ENCODE peak calls at places on chromosomes 11 and 22, in five cellular contexts. One of them, this sample, is unnamed.

GRCh38 chr11:76158394-76159302 is 47.7 kb downstream of the WNT11 start:
- DNase-seq in M059J: no peak
- DNase-seq in DND-41: no peak
- DNase-seq in HuH-7: no peak
- DNase-seq in OCI-LY7: no peak
- DNase-seq in this sample: no peak

GRCh38 chr11:19938051-19938856 is 222.0 kb downstream of the DBX1 start:
- DNase-seq in HuH-7: peak
- DNase-seq in M059J: peak
- DNase-seq in OCI-LY7: peak
- DNase-seq in DND-41: peak
- DNase-seq in this sample: peak

GRCh38 chr11:131584694-131585592 is 214.5 kb downstream of the NTM start:
- DNase-seq in M059J: no peak
- DNase-seq in HuH-7: no peak
- DNase-seq in DND-41: peak
- DNase-seq in OCI-LY7: peak
- DNase-seq in this sample: peak

GRCh38 chr11:15889972-15890371 is 466.4 kb downstream of the SOX6 start:
- DNase-seq in OCI-LY7: no peak
- DNase-seq in DND-41: no peak
- DNase-seq in HuH-7: no peak
- DNase-seq in M059J: no peak
- DNase-seq in this sample: no peak

GRCh38 chr11:74257934-74258553 is 53.4 kb downstream of the P4HA3 start:
- DNase-seq in OCI-LY7: no peak
- DNase-seq in M059J: no peak
- DNase-seq in HuH-7: no peak
- DNase-seq in DND-41: no peak
- DNase-seq in this sample: no peak

GRCh38 chr11:71300187-71300586 is 47.8 kb upstream of the SHANK2 start:
- DNase-seq in DND-41: no peak
- DNase-seq in HuH-7: no peak
- DNase-seq in OCI-LY7: no peak
- DNase-seq in M059J: no peak
- DNase-seq in this sample: no peak

GRCh38 chr22:19179472-19180048 is 1.0 kb upstream of the SLC25A1 start:
- DNase-seq in OCI-LY7: peak
- DNase-seq in M059J: peak
- DNase-seq in HuH-7: peak
- DNase-seq in DND-41: peak
- DNase-seq in this sample: peak

GRCh38 chr11:46386674-46387073 is 4.9 kb downstream of the CHRM4 start:
- DNase-seq in M059J: peak
- DNase-seq in HuH-7: no peak
- DNase-seq in OCI-LY7: no peak
- DNase-seq in DND-41: no peak
- DNase-seq in this sample: no peak

GRCh38 chr11:31812392-31813241 is 1.5 kb upstream of the PAX6 start:
- DNase-seq in DND-41: no peak
- DNase-seq in M059J: no peak
- DNase-seq in HuH-7: peak
- DNase-seq in OCI-LY7: no peak
- DNase-seq in this sample: peak

GRCh38 chr11:14366936-14367335 is 8.0 kb upstream of the RRAS2 start:
- DNase-seq in DND-41: peak
- DNase-seq in OCI-LY7: no peak
- DNase-seq in M059J: no peak
- DNase-seq in HuH-7: no peak
- DNase-seq in this sample: no peak

GRCh38 chr11:47928426-47928825 is 51.9 kb upstream of the PTPRJ start:
- DNase-seq in OCI-LY7: no peak
- DNase-seq in M059J: no peak
- DNase-seq in HuH-7: no peak
- DNase-seq in DND-41: no peak
- DNase-seq in this sample: no peak

GRCh38 chr11:128859563-128860441 is 7.3 kb downstream of the KCNJ1 start:
- DNase-seq in DND-41: peak
- DNase-seq in M059J: no peak
- DNase-seq in HuH-7: peak
- DNase-seq in OCI-LY7: peak
- DNase-seq in this sample: peak

GRCh38 chr11:126146454-126147192 is 64.8 kb downstream of the RPUSD4 start:
- DNase-seq in HuH-7: peak
- DNase-seq in OCI-LY7: no peak
- DNase-seq in M059J: no peak
- DNase-seq in DND-41: peak
- DNase-seq in this sample: peak

GRCh38 chr22:37334859-37335818 is 52.8 kb downstream of the CYTH4 start:
- DNase-seq in OCI-LY7: no peak
- DNase-seq in DND-41: no peak
- DNase-seq in HuH-7: peak
- DNase-seq in M059J: no peak
- DNase-seq in this sample: peak

GRCh38 chr22:49574861-49575702 is 252.6 kb downstream of the BRD1 start:
- DNase-seq in HuH-7: no peak
- DNase-seq in DND-41: no peak
- DNase-seq in M059J: no peak
- DNase-seq in OCI-LY7: no peak
- DNase-seq in this sample: no peak

GRCh38 chr11:2482745-2483144 is 37.9 kb downstream of the KCNQ1 start:
- DNase-seq in OCI-LY7: no peak
- DNase-seq in DND-41: no peak
- DNase-seq in M059J: no peak
- DNase-seq in HuH-7: no peak
- DNase-seq in this sample: peak

GRCh38 chr11:536841-537621 is at the start of gene LRRC56:
- DNase-seq in OCI-LY7: peak
- DNase-seq in DND-41: peak
- DNase-seq in HuH-7: peak
- DNase-seq in M059J: peak
- DNase-seq in this sample: no peak

GRCh38 chr11:114162719-114163123 is 103.2 kb downstream of the ZBTB16 start:
- DNase-seq in OCI-LY7: no peak
- DNase-seq in HuH-7: peak
- DNase-seq in M059J: peak
- DNase-seq in DND-41: no peak
- DNase-seq in this sample: peak

GRCh38 chr11:64865286-64866172 is 12.9 kb downstream of the EHD1 start:
- DNase-seq in M059J: peak
- DNase-seq in HuH-7: no peak
- DNase-seq in OCI-LY7: peak
- DNase-seq in DND-41: no peak
- DNase-seq in this sample: no peak

GRCh38 chr22:31806751-31807150 is 52.9 kb downstream of the DEPDC5 start:
- DNase-seq in M059J: no peak
- DNase-seq in OCI-LY7: no peak
- DNase-seq in HuH-7: no peak
- DNase-seq in DND-41: no peak
- DNase-seq in this sample: no peak

GRCh38 chr22:31443516-31443915 is 44.1 kb downstream of the DRG1 start:
- DNase-seq in DND-41: no peak
- DNase-seq in HuH-7: no peak
- DNase-seq in OCI-LY7: no peak
- DNase-seq in M059J: no peak
- DNase-seq in this sample: no peak

GRCh38 chr22:44181033-44181911 is 547 bp downstream of the PARVG start:
- DNase-seq in M059J: peak
- DNase-seq in DND-41: peak
- DNase-seq in HuH-7: no peak
- DNase-seq in OCI-LY7: no peak
- DNase-seq in this sample: no peak

GRCh38 chr11:117868815-117869642 is 7.4 kb downstream of the FXYD6 start:
- DNase-seq in DND-41: no peak
- DNase-seq in OCI-LY7: no peak
- DNase-seq in M059J: no peak
- DNase-seq in HuH-7: no peak
- DNase-seq in this sample: no peak

GRCh38 chr11:118902336-118903203 is 18.9 kb downstream of the CXCR5 start:
- DNase-seq in HuH-7: no peak
- DNase-seq in OCI-LY7: no peak
- DNase-seq in DND-41: no peak
- DNase-seq in M059J: no peak
- DNase-seq in this sample: no peak

GRCh38 chr22:49011379-49011768 is 816.3 kb downstream of the BRD1 start:
- DNase-seq in M059J: no peak
- DNase-seq in DND-41: no peak
- DNase-seq in OCI-LY7: no peak
- DNase-seq in HuH-7: no peak
- DNase-seq in this sample: no peak

GRCh38 chr11:66069715-66070603 is at the start of gene PACS1:
- DNase-seq in M059J: peak
- DNase-seq in OCI-LY7: peak
- DNase-seq in HuH-7: no peak
- DNase-seq in DND-41: peak
- DNase-seq in this sample: peak

GRCh38 chr11:17498475-17498874 is 21.8 kb upstream of the ABCC8 start:
- DNase-seq in HuH-7: no peak
- DNase-seq in M059J: peak
- DNase-seq in OCI-LY7: no peak
- DNase-seq in DND-41: no peak
- DNase-seq in this sample: no peak

GRCh38 chr11:86162257-86162656 is 82.3 kb upstream of the EED start:
- DNase-seq in DND-41: no peak
- DNase-seq in OCI-LY7: no peak
- DNase-seq in HuH-7: no peak
- DNase-seq in M059J: peak
- DNase-seq in this sample: no peak

GRCh38 chr22:32649515-32650200 is 151.8 kb upstream of the TIMP3 start:
- DNase-seq in HuH-7: no peak
- DNase-seq in M059J: peak
- DNase-seq in DND-41: no peak
- DNase-seq in OCI-LY7: no peak
- DNase-seq in this sample: no peak

GRCh38 chr11:100863080-100863581 is 176.0 kb downstream of the ARHGAP42 start:
- DNase-seq in DND-41: no peak
- DNase-seq in OCI-LY7: no peak
- DNase-seq in M059J: peak
- DNase-seq in HuH-7: peak
- DNase-seq in this sample: no peak

GRCh38 chr11:6206456-6207180 is 1.3 kb downstream of the C11orf42 start:
- DNase-seq in DND-41: no peak
- DNase-seq in OCI-LY7: no peak
- DNase-seq in HuH-7: no peak
- DNase-seq in M059J: no peak
- DNase-seq in this sample: no peak

GRCh38 chr11:123545726-123546125 is 108.7 kb downstream of the SCN3B start:
- DNase-seq in OCI-LY7: no peak
- DNase-seq in DND-41: no peak
- DNase-seq in HuH-7: no peak
- DNase-seq in M059J: no peak
- DNase-seq in this sample: no peak

This sample was measured in HEK293T.